ENCODE peak calls at places on chromosomes 11 and 22, in four cellular contexts. F is HCT116, G is cardiac muscle cell, L is adrenal gland. I is an unnamed sample.

GRCh38 chr11:11251394-11251970 is 101.6 kb downstream of the CSNK2A3 start:
- DNase-seq in F (no peak), G (no peak), L (no peak), I (no peak)

GRCh38 chr11:62269654-62270278 is at the start of gene SCGB2A2:
- DNase-seq in F (peak; percentile 8), G (no peak), L (no peak), I (no peak)

GRCh38 chr11:10302294-10302743 is 2.6 kb upstream of the ADM start:
- DNase-seq in F (no peak), G (peak; percentile 19), L (no peak), I (peak; percentile 51)

GRCh38 chr11:130489716-130490115 is 41.3 kb downstream of the ADAMTS15 start:
- DNase-seq in F (no peak), G (no peak), L (no peak), I (no peak)

GRCh38 chr22:40325315-40325714 is 21.0 kb upstream of the ADSL start:
- DNase-seq in F (no peak), G (no peak), L (no peak), I (no peak)

GRCh38 chr11:1672613-1673400 is 24.2 kb upstream of the KRTAP5-6 start:
- DNase-seq in F (no peak), G (no peak), L (no peak), I (no peak)

GRCh38 chr11:117950320-117950719 is 21.1 kb upstream of the TMPRSS13 start:
- DNase-seq in F (no peak), G (peak; percentile 27), L (no peak), I (peak; percentile 56)

GRCh38 chr22:36811094-36811797 is 5.6 kb downstream of the PVALB start:
- DNase-seq in F (no peak), G (no peak), L (no peak), I (no peak)

GRCh38 chr22:24231706-24232105 is 13.2 kb downstream of the GGT5 start:
- DNase-seq in F (no peak), G (no peak), L (no peak), I (no peak)

GRCh38 chr22:32389685-32390084 is 22.4 kb downstream of the RTCB start:
- DNase-seq in F (no peak), G (peak; percentile 23), L (peak; percentile 23), I (no peak)

GRCh38 chr11:12547953-12548650 is 126.1 kb upstream of the TEAD1 start:
- DNase-seq in F (no peak), G (peak; percentile 85), L (peak; percentile 33), I (no peak)

GRCh38 chr22:50684986-50685385 is 12.4 kb downstream of the SHANK3 start:
- DNase-seq in F (no peak), G (no peak), L (no peak), I (no peak)

GRCh38 chr11:76214968-76215548 is 8.8 kb upstream of the WNT11 start:
- DNase-seq in F (no peak), G (no peak), L (no peak), I (no peak)

GRCh38 chr11:134374891-134375550 is 37.0 kb downstream of the B3GAT1 start:
- DNase-seq in F (no peak), G (no peak), L (no peak), I (no peak)

GRCh38 chr11:79054636-79055035 is 386.2 kb downstream of the TENM4 start:
- DNase-seq in F (no peak), G (no peak), L (no peak), I (no peak)

GRCh38 chr22:40176921-40177737 is 596 bp upstream of the TNRC6B start:
- DNase-seq in F (no peak), G (peak; percentile 17), L (peak; percentile 59), I (peak; percentile 55)

GRCh38 chr11:48109046-48109666 is 107.5 kb upstream of the OR4B1 start:
- DNase-seq in F (peak; percentile 37), G (no peak), L (no peak), I (peak; percentile 61)

GRCh38 chr11:65427691-65428577 is 5.3 kb downstream of the NEAT1 start:
- DNase-seq in F (peak; percentile 39), G (no peak), L (peak; percentile 76), I (peak; percentile 65)

GRCh38 chr11:456533-456932 is 6.5 kb downstream of the PTDSS2 start:
- DNase-seq in F (no peak), G (no peak), L (no peak), I (peak; percentile 20)

GRCh38 chr22:16956290-16956689 is 51.7 kb downstream of the GAB4 start:
- DNase-seq in F (no peak), G (no peak), L (no peak), I (no peak)

GRCh38 chr11:64862914-64863313 is 15.5 kb downstream of the EHD1 start:
- DNase-seq in F (no peak), G (no peak), L (no peak), I (no peak)

GRCh38 chr22:46549565-46549840 is 12.1 kb upstream of the CELSR1 start:
- DNase-seq in F (no peak), G (no peak), L (no peak), I (no peak)

GRCh38 chr11:37449146-37449545 is 851.1 kb upstream of the RAG2 start:
- DNase-seq in F (no peak), G (peak; percentile 64), L (no peak), I (peak; percentile 66)

GRCh38 chr11:102513869-102514268 is 16.7 kb downstream of the MMP7 start:
- DNase-seq in F (no peak), G (no peak), L (peak; percentile 82), I (peak; percentile 74)

GRCh38 chr11:65692367-65692766 is 19.7 kb upstream of the KAT5 start:
- DNase-seq in F (no peak), G (no peak), L (no peak), I (peak; percentile 74)

GRCh38 chr11:61158691-61159381 is 2.4 kb downstream of the VPS37C start:
- DNase-seq in F (no peak), G (no peak), L (no peak), I (peak; percentile 41)

DNA sequence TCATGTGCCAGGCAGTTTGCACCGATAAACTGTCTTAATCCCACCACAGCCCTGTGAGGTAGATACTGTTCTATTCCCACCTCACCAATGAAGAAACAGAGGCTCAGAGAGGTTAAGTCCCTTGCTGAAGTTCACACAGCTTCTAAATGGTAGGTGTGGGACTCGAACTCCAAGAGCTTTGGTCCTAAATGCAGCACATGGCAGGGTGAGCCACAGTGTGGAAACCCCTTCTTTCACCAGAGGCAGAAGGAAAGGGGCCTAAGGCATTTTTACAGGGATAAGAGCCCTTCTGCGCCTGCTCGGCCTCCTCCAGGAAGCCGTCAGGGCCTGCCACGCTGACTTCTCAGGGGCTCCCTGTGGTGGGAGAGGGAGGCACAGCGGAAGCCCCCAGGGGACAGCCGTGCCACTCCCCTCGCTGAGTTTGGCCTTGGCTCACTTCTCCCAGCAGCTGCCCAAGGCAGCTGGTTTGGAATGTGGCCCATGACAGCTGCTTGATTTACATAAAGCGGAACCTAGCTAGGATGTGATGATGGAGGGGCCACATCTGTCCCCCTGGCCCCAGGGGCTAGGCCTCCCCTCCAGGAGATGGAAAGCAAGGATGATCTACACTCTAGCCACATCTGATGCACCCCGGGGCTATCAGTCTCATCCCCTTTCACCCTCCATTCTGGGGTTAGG is 35.4 kb downstream of the CD82 start:
- DNase-seq in F (no peak), G (no peak), L (no peak), I (no peak)
- H3K4me1 ChIP-seq in F (no peaks in the 10 kb centered on the region), G (no peaks in the 10 kb centered on the region), L (no peaks in the 10 kb centered on the region), I (no peaks in the 10 kb centered on the region)

DNA sequence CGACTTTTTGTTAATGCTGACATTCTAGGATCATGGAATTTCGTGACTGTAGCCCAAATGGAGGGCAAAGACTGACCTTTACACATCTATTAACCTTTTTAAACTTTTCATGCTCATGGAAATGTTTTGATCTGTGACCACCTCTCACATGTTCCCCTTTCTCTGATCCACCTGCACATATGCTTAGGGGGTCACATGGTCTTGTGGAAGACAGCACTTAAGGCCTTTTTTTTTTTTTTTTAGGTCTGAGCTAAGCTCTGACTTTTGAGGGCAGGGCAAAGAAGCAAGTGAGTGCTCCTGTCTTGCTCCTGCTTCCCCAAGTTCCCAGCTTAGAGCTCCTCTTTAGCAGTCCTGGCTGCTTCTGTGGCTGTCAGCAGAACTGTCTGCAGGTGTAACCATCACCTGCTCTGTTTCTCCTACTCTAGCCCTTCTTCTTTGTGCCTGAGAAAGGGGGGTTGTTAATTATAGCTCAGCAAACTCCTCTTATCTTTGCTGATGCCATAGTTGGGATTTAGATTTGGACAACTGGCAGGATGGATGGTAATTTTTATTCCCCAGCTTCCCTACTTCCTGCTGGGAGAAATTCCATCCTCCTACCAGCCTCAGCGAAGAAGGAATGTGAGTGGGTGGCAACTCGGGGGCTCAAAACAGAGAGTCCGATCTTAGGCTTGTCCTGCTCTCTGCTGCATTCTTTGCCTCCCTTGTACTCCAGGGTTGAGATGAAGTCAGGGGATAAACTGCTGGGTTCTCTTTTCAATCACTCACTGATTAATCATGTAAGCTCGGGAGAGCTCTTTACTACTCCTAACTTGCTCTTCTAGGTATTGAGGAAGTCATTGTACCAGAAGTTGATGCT is 64.4 kb downstream of the GRAMD1B start:
- DNase-seq in F (no peak), G (peak; percentile 39), L (no peak), I (no peak)
- H3K4me1 ChIP-seq in F (peaks cover 18% of the 10 kb centered on the region), G (peaks cover 30% of the 10 kb centered on the region), L (peaks cover 19% of the 10 kb centered on the region), I (no peaks in the 10 kb centered on the region)

DNA sequence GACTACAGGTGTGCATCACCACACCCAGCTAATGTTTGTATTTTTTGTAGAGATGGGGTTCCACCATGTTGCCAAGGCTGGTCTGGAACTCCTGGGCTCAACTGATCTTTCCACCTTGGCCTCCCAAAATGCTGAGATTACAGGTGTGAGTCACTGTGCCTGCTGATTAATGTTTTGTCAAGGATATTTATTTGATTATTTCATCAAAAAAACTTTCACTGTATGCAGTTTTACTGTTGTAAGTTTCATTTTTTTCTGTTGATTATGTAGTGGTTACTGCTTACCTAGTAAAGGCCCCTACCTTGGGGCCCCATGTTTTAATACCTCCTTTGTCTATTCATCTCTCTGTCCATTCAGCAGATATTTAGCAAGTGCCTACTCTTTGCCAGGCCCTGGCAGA is 16.7 kb upstream of the FAM168A start:
- DNase-seq in F (no peak), G (no peak), L (no peak), I (no peak)
- H3K4me1 ChIP-seq in F (no peaks in the 10 kb centered on the region), G (no peaks in the 10 kb centered on the region), L (no peaks in the 10 kb centered on the region), I (no peaks in the 10 kb centered on the region)

GRCh38 chr11:92308366-92308765 is 83.7 kb downstream of the FAT3 start:
- DNase-seq in F (no peak), G (no peak), L (no peak), I (no peak)

GRCh38 chr11:92316410-92316809 is 91.8 kb downstream of the FAT3 start:
- DNase-seq in F (no peak), G (no peak), L (no peak), I (no peak)

GRCh38 chr11:92306966-92307504 is 82.4 kb downstream of the FAT3 start:
- DNase-seq in F (no peak), G (no peak), L (no peak), I (no peak)

GRCh38 chr11:92314499-92314898 is 89.9 kb downstream of the FAT3 start:
- DNase-seq in F (no peak), G (no peak), L (no peak), I (no peak)

DNA sequence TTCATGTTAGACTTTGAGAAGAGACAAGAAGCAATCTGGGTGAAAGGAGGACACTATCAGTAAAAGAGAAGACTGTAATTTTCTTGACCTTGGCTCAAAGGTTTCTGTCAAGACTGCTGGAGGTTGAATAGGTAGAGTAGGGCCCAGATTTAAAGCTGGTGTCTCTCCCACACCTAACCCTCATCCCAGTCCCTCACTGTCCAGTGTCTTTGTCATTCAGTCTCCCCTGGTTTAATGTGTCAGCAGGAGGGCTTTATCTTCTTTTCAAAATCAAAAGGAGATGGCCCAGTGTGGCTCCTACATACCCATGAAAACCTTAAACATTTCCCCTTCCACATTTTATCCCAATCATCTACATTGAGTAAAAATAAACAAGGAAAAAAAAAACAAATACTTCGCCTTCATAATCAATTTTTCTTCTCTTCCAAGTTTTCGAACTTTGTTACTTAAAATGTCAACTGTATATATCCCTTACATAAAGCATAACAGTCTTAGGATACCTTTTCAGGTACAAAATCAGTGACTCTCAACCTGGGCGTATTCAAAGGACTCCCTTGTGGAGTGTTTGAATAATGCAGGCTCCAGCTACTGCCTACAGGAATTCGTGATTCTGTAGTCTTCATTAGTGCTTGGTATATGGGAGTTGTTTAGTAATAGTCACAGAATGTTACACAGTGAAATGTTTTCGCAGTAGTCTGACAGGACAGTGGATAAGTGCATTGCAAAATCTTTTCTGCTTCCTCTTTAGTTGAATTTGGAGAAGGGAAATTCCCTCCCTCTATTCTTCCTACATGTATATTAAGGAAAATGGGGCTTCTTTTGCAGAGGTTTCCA is 87.2 kb downstream of the FAT3 start:
- DNase-seq in F (no peak), G (no peak), L (no peak), I (no peak)
- H3K4me1 ChIP-seq in F (no peaks in the 10 kb centered on the region), G (no peaks in the 10 kb centered on the region), L (no peaks in the 10 kb centered on the region), I (no peaks in the 10 kb centered on the region)

I was measured in small intestine.